ENCODE peak calls at places on chromosome 1, in eight cellular contexts. One of them, this sample, is unnamed.
A peak's percentile ranks its signal among the peaks of the same experiment; 100 is the strongest.

GRCh38 chr1:206633708-206634121 is 1.6 kb upstream of the DYRK3 start:
- DNase-seq in NCI-H1930: no peak
- DNase-seq in KBM-7: no peak
- DNase-seq in fibroblast of the aortic adventitia: peak; percentile 95
- DNase-seq in HT1080: peak; percentile 95
- DNase-seq in NCI-H1092 treated with DMSO at 0.1 percent for 48 hours: no peak
- DNase-seq in NCI-H510A treated with DMSO at 0.1 percent for 48 hours: no peak
- DNase-seq in foreskin fibroblast: peak; percentile 87
- DNase-seq in this sample: peak; percentile 82

GRCh38 chr1:150612014-150612345 is 17.4 kb downstream of the ENSA start:
- DNase-seq in NCI-H1930: no peak
- DNase-seq in KBM-7: no peak
- DNase-seq in fibroblast of the aortic adventitia: no peak
- DNase-seq in HT1080: no peak
- DNase-seq in NCI-H1092 treated with DMSO at 0.1 percent for 48 hours: no peak
- DNase-seq in NCI-H510A treated with DMSO at 0.1 percent for 48 hours: no peak
- DNase-seq in foreskin fibroblast: no peak
- DNase-seq in this sample: no peak

GRCh38 chr1:42399315-42400100 is 18.9 kb downstream of the RIMKLA start:
- DNase-seq in NCI-H1930: no peak
- DNase-seq in KBM-7: no peak
- DNase-seq in fibroblast of the aortic adventitia: no peak
- DNase-seq in HT1080: peak; percentile 57
- DNase-seq in NCI-H1092 treated with DMSO at 0.1 percent for 48 hours: no peak
- DNase-seq in NCI-H510A treated with DMSO at 0.1 percent for 48 hours: no peak
- DNase-seq in foreskin fibroblast: no peak
- DNase-seq in this sample: no peak

GRCh38 chr1:20375563-20375962 is 84.9 kb downstream of the VWA5B1 start:
- DNase-seq in NCI-H1930: no peak
- DNase-seq in KBM-7: no peak
- DNase-seq in fibroblast of the aortic adventitia: peak; percentile 30
- DNase-seq in HT1080: peak; percentile 60
- DNase-seq in NCI-H1092 treated with DMSO at 0.1 percent for 48 hours: no peak
- DNase-seq in NCI-H510A treated with DMSO at 0.1 percent for 48 hours: no peak
- DNase-seq in foreskin fibroblast: no peak
- DNase-seq in this sample: no peak

GRCh38 chr1:869499-870244 is 54.1 kb upstream of the SAMD11 start:
- DNase-seq in NCI-H1930: peak; percentile 66
- DNase-seq in KBM-7: peak; percentile 69
- DNase-seq in fibroblast of the aortic adventitia: peak; percentile 17
- DNase-seq in HT1080: peak; percentile 29
- DNase-seq in NCI-H1092 treated with DMSO at 0.1 percent for 48 hours: no peak
- DNase-seq in NCI-H510A treated with DMSO at 0.1 percent for 48 hours: peak; percentile 32
- DNase-seq in foreskin fibroblast: peak; percentile 13
- DNase-seq in this sample: no peak

GRCh38 chr1:24742090-24742938 is 2.9 kb upstream of the CLIC4 start:
- DNase-seq in NCI-H1930: no peak
- DNase-seq in KBM-7: peak; percentile 69
- DNase-seq in fibroblast of the aortic adventitia: peak; percentile 44
- DNase-seq in HT1080: peak; percentile 32
- DNase-seq in NCI-H1092 treated with DMSO at 0.1 percent for 48 hours: no peak
- DNase-seq in NCI-H510A treated with DMSO at 0.1 percent for 48 hours: no peak
- DNase-seq in foreskin fibroblast: no peak
- DNase-seq in this sample: peak; percentile 50

GRCh38 chr1:244705268-244706234 is 52.6 kb downstream of the DESI2 start:
- DNase-seq in NCI-H1930: no peak
- DNase-seq in KBM-7: no peak
- DNase-seq in fibroblast of the aortic adventitia: no peak
- DNase-seq in HT1080: no peak
- DNase-seq in NCI-H1092 treated with DMSO at 0.1 percent for 48 hours: no peak
- DNase-seq in NCI-H510A treated with DMSO at 0.1 percent for 48 hours: no peak
- DNase-seq in foreskin fibroblast: no peak
- DNase-seq in this sample: no peak

GRCh38 chr1:165639821-165640623 is 9.0 kb downstream of the MGST3 start:
- DNase-seq in NCI-H1930: no peak
- DNase-seq in KBM-7: no peak
- DNase-seq in fibroblast of the aortic adventitia: peak; percentile 41
- DNase-seq in HT1080: no peak
- DNase-seq in NCI-H1092 treated with DMSO at 0.1 percent for 48 hours: no peak
- DNase-seq in NCI-H510A treated with DMSO at 0.1 percent for 48 hours: no peak
- DNase-seq in foreskin fibroblast: no peak
- DNase-seq in this sample: no peak

GRCh38 chr1:215669806-215670485 is 102.8 kb downstream of the KCTD3 start:
- DNase-seq in NCI-H1930: no peak
- DNase-seq in KBM-7: no peak
- DNase-seq in fibroblast of the aortic adventitia: no peak
- DNase-seq in HT1080: no peak
- DNase-seq in NCI-H1092 treated with DMSO at 0.1 percent for 48 hours: no peak
- DNase-seq in NCI-H510A treated with DMSO at 0.1 percent for 48 hours: no peak
- DNase-seq in foreskin fibroblast: no peak
- DNase-seq in this sample: no peak

GRCh38 chr1:58773406-58773840 is 10.4 kb downstream of the JUN start:
- DNase-seq in NCI-H1930: peak; percentile 57
- DNase-seq in KBM-7: peak; percentile 44
- DNase-seq in fibroblast of the aortic adventitia: peak; percentile 88
- DNase-seq in HT1080: peak; percentile 81
- DNase-seq in NCI-H1092 treated with DMSO at 0.1 percent for 48 hours: peak; percentile 92
- DNase-seq in NCI-H510A treated with DMSO at 0.1 percent for 48 hours: peak; percentile 91
- DNase-seq in foreskin fibroblast: peak; percentile 68
- DNase-seq in this sample: peak; percentile 50

GRCh38 chr1:14713077-14713476 is 114.6 kb downstream of the KAZN start:
- DNase-seq in NCI-H1930: no peak
- DNase-seq in KBM-7: no peak
- DNase-seq in fibroblast of the aortic adventitia: no peak
- DNase-seq in HT1080: no peak
- DNase-seq in NCI-H1092 treated with DMSO at 0.1 percent for 48 hours: no peak
- DNase-seq in NCI-H510A treated with DMSO at 0.1 percent for 48 hours: peak; percentile 90
- DNase-seq in foreskin fibroblast: no peak
- DNase-seq in this sample: no peak

GRCh38 chr1:169121146-169121923 is 14.8 kb downstream of the ATP1B1 start:
- DNase-seq in NCI-H1930: no peak
- DNase-seq in KBM-7: no peak
- DNase-seq in fibroblast of the aortic adventitia: no peak
- DNase-seq in HT1080: no peak
- DNase-seq in NCI-H1092 treated with DMSO at 0.1 percent for 48 hours: no peak
- DNase-seq in NCI-H510A treated with DMSO at 0.1 percent for 48 hours: no peak
- DNase-seq in foreskin fibroblast: no peak
- DNase-seq in this sample: no peak

GRCh38 chr1:118151312-118151937 is 33.6 kb downstream of the SPAG17 start:
- DNase-seq in NCI-H1930: no peak
- DNase-seq in KBM-7: peak; percentile 64
- DNase-seq in fibroblast of the aortic adventitia: peak; percentile 82
- DNase-seq in HT1080: peak; percentile 35
- DNase-seq in NCI-H1092 treated with DMSO at 0.1 percent for 48 hours: peak; percentile 66
- DNase-seq in NCI-H510A treated with DMSO at 0.1 percent for 48 hours: no peak
- DNase-seq in foreskin fibroblast: peak; percentile 46
- DNase-seq in this sample: peak; percentile 39

GRCh38 chr1:91885331-91885715 is 628 bp downstream of the TGFBR3 start:
- DNase-seq in NCI-H1930: no peak
- DNase-seq in KBM-7: no peak
- DNase-seq in fibroblast of the aortic adventitia: no peak
- DNase-seq in HT1080: no peak
- DNase-seq in NCI-H1092 treated with DMSO at 0.1 percent for 48 hours: no peak
- DNase-seq in NCI-H510A treated with DMSO at 0.1 percent for 48 hours: no peak
- DNase-seq in foreskin fibroblast: no peak
- DNase-seq in this sample: no peak

GRCh38 chr1:53409233-53409632 is 50.0 kb upstream of the DMRTB1 start:
- DNase-seq in NCI-H1930: no peak
- DNase-seq in KBM-7: no peak
- DNase-seq in fibroblast of the aortic adventitia: no peak
- DNase-seq in HT1080: no peak
- DNase-seq in NCI-H1092 treated with DMSO at 0.1 percent for 48 hours: no peak
- DNase-seq in NCI-H510A treated with DMSO at 0.1 percent for 48 hours: no peak
- DNase-seq in foreskin fibroblast: no peak
- DNase-seq in this sample: no peak

GRCh38 chr1:213996320-213997022 is 8.7 kb downstream of the PROX1 start:
- DNase-seq in NCI-H1930: no peak
- DNase-seq in KBM-7: no peak
- DNase-seq in fibroblast of the aortic adventitia: no peak
- DNase-seq in HT1080: no peak
- DNase-seq in NCI-H1092 treated with DMSO at 0.1 percent for 48 hours: peak; percentile 96
- DNase-seq in NCI-H510A treated with DMSO at 0.1 percent for 48 hours: no peak
- DNase-seq in foreskin fibroblast: peak; percentile 17
- DNase-seq in this sample: no peak